ENCODE peak calls at places on chromosomes 5 and 9, in four cellular contexts. E is breast epithelium, A is upper lobe of right lung, S is thoracic aorta. X is an unnamed sample.

GRCh38 chr9:109709881-109710280 is 70.1 kb upstream of the PALM2AKAP2 start:
- DNase-seq in E (no peak), A (no peak), S (no peak), X (no peak)

GRCh38 chr9:130766031-130766903 is 68.8 kb upstream of the ABL1 start:
- DNase-seq in E (peak; percentile 78), A (no peak), S (no peak), X (no peak)

GRCh38 chr5:95284512-95285405 is at the start of gene MCTP1:
- DNase-seq in E (no peak), A (peak; percentile 70), S (no peak), X (no peak)

GRCh38 chr9:23695572-23695971 is 130.5 kb downstream of the ELAVL2 start:
- DNase-seq in E (no peak), A (no peak), S (no peak), X (no peak)

GRCh38 chr9:96514825-96515218 is 64.9 kb downstream of the HABP4 start:
- DNase-seq in E (no peak), A (no peak), S (no peak), X (no peak)

GRCh38 chr5:72842816-72843215 is 26.4 kb downstream of the TNPO1 start:
- DNase-seq in E (no peak), A (no peak), S (no peak), X (peak; percentile 36)

GRCh38 chr9:34428325-34428958 is 29.9 kb downstream of the FAM219A start:
- DNase-seq in E (no peak), A (no peak), S (no peak), X (no peak)

GRCh38 chr9:71691036-71691435 is 77.3 kb downstream of the CEMIP2 start:
- DNase-seq in E (no peak), A (no peak), S (no peak), X (no peak)

GRCh38 chr9:94865599-94866456 is 139.3 kb downstream of the AOPEP start:
- DNase-seq in E (no peak), A (no peak), S (no peak), X (peak; percentile 76)

GRCh38 chr9:93549636-93550035 is 26.7 kb upstream of the PHF2 start:
- DNase-seq in E (no peak), A (no peak), S (no peak), X (no peak)

GRCh38 chr5:30574761-30575160 is 618.7 kb upstream of the CDH6 start:
- DNase-seq in E (no peak), A (no peak), S (no peak), X (no peak)

GRCh38 chr5:21831145-21831787 is 1021.9 kb downstream of the CDH12 start:
- DNase-seq in E (no peak), A (no peak), S (no peak), X (no peak)

GRCh38 chr5:142837274-142837673 is 67.1 kb downstream of the ARHGAP26 start:
- DNase-seq in E (no peak), A (no peak), S (no peak), X (no peak)

GRCh38 chr5:146101646-146102045 is 3.7 kb downstream of the PLAC8L1 start:
- DNase-seq in E (no peak), A (no peak), S (no peak), X (no peak)

GRCh38 chr9:4489919-4490704 is at the start of gene SLC1A1:
- DNase-seq in E (peak; percentile 45), A (peak; percentile 87), S (peak; percentile 41), X (peak; percentile 49)

GRCh38 chr9:75142208-75142607 is 53.9 kb downstream of the OSTF1 start:
- DNase-seq in E (no peak), A (no peak), S (no peak), X (no peak)

GRCh38 chr5:57113486-57113885 is 60.4 kb upstream of the GPBP1 start:
- DNase-seq in E (no peak), A (no peak), S (no peak), X (no peak)

GRCh38 chr9:98968596-98969337 is 25.1 kb downstream of the COL15A1 start:
- DNase-seq in E (no peak), A (no peak), S (no peak), X (no peak)

GRCh38 chr5:34648522-34649158 is 7.5 kb upstream of the RAI14 start:
- DNase-seq in E (no peak), A (no peak), S (no peak), X (no peak)

GRCh38 chr5:14922456-14922855 is 50.9 kb upstream of the ANKH start:
- DNase-seq in E (no peak), A (no peak), S (no peak), X (no peak)

GRCh38 chr9:22446950-22447606 is 454 bp downstream of the DMRTA1 start:
- DNase-seq in E (no peak), A (peak; percentile 88), S (no peak), X (peak; percentile 44)

GRCh38 chr5:36158144-36158543 is 6.2 kb downstream of the SKP2 start:
- DNase-seq in E (no peak), A (no peak), S (no peak), X (no peak)

GRCh38 chr9:35914307-35914807 is 5.1 kb downstream of the SPAAR start:
- DNase-seq in E (peak; percentile 88), A (peak; percentile 72), S (no peak), X (peak; percentile 18)

GRCh38 chr9:17011870-17012269 is 123.0 kb upstream of the CNTLN start:
- DNase-seq in E (no peak), A (no peak), S (no peak), X (no peak)

GRCh38 chr5:110478899-110479298 is 247.6 kb downstream of the TMEM232 start:
- DNase-seq in E (no peak), A (no peak), S (no peak), X (no peak)

GRCh38 chr5:175521313-175521833 is 43.0 kb downstream of the SFXN1 start:
- DNase-seq in E (no peak), A (no peak), S (no peak), X (no peak)

GRCh38 chr5:79436224-79436623 is 77.7 kb downstream of the HOMER1 start:
- DNase-seq in E (no peak), A (no peak), S (no peak), X (no peak)

GRCh38 chr5:77326986-77327734 is 116.7 kb downstream of the PDE8B start:
- DNase-seq in E (no peak), A (no peak), S (no peak), X (no peak)

GRCh38 chr9:121272401-121272948 is 4.5 kb downstream of the GSN start:
- DNase-seq in E (no peak), A (no peak), S (no peak), X (no peak)

GRCh38 chr5:117682416-117682815 is 1107.8 kb upstream of the SEMA6A start:
- DNase-seq in E (no peak), A (no peak), S (no peak), X (no peak)

GRCh38 chr9:80146466-80146865 is 574.7 kb downstream of the TLE4 start:
- DNase-seq in E (no peak), A (no peak), S (no peak), X (peak; percentile 2)

GRCh38 chr5:135016926-135017325 is 17.1 kb downstream of the PITX1 start:
- DNase-seq in E (no peak), A (peak; percentile 51), S (no peak), X (no peak)

GRCh38 chr5:96509721-96510383 is 76.8 kb upstream of the PCSK1 start:
- DNase-seq in E (no peak), A (no peak), S (no peak), X (peak; percentile 4)

GRCh38 chr9:72579190-72579589 is 57.8 kb downstream of the TMC1 start:
- DNase-seq in E (peak; percentile 77), A (no peak), S (no peak), X (no peak)

GRCh38 chr9:73543727-73544126 is 392.1 kb downstream of the ANXA1 start:
- DNase-seq in E (no peak), A (no peak), S (no peak), X (no peak)

GRCh38 chr9:121773954-121774714 is 122.7 kb downstream of the DAB2IP start:
- DNase-seq in E (no peak), A (peak; percentile 57), S (no peak), X (no peak)

GRCh38 chr5:136094913-136095641 is 37.6 kb upstream of the SMAD5 start:
- DNase-seq in E (no peak), A (no peak), S (no peak), X (no peak)

GRCh38 chr9:122216138-122216797 is 12.5 kb downstream of the LHX6 start:
- DNase-seq in E (no peak), A (no peak), S (no peak), X (no peak)

GRCh38 chr9:34380511-34381315 is 4.0 kb upstream of the MYORG start:
- DNase-seq in E (no peak), A (peak; percentile 90), S (no peak), X (peak; percentile 52)

DNA sequence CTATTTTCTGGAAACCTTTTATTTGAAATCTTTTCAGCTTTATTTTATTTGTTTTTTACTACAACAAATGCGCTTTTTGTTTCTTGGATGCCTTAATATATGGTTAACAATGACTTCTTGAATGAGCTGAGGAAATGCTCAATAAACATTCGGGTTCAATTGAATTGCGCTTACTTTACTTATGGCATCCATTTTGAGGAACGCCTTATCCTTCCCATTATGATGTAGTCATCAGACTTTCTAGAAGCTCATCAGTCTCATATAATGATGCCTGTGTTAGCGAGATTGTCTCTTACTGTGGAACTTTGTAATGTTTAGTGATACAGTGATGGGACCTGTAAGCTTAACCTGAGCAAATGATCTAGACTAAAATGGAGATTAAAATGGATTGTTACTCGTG is 916 bp downstream of the SHLD3 start:
- DNase-seq in E (no peak), A (no peak), S (no peak), X (no peak)
- H3K4me3 ChIP-seq in E (peak overlapping the region; percentile 82), A (peak overlapping the region; percentile 96), S (peak overlapping the region; percentile 92), X (peak overlapping the region; percentile 55)

GRCh38 chr5:180810210-180811011 is 7.8 kb upstream of the MGAT1 start:
- DNase-seq in E (peak; percentile 94), A (peak; percentile 98), S (peak; percentile 77), X (peak; percentile 97)
- H3K4me1 ChIP-seq in E (peaks cover 17% of the 10 kb centered on the region), A (peaks cover 52% of the 10 kb centered on the region), S (peaks cover 40% of the 10 kb centered on the region), X (peaks cover 19% of the 10 kb centered on the region)

GRCh38 chr5:90981821-90982220 is 401.3 kb downstream of the ARRDC3 start:
- DNase-seq in E (no peak), A (no peak), S (no peak), X (no peak)

GRCh38 chr5:90983748-90984147 is 399.4 kb downstream of the ARRDC3 start:
- DNase-seq in E (no peak), A (no peak), S (no peak), X (no peak)

GRCh38 chr5:90982576-90982975 is 400.5 kb downstream of the ARRDC3 start:
- DNase-seq in E (no peak), A (no peak), S (no peak), X (no peak)

GRCh38 chr5:90981177-90981576 is 401.9 kb downstream of the ARRDC3 start:
- DNase-seq in E (no peak), A (no peak), S (no peak), X (no peak)

GRCh38 chr5:90983148-90983547 is 400.0 kb downstream of the ARRDC3 start:
- DNase-seq in E (no peak), A (no peak), S (no peak), X (no peak)
- H3K4me3 ChIP-seq in E (no peak overlapping the region), A (no peak overlapping the region), S (no peak overlapping the region), X (no peak overlapping the region)

GRCh38 chr9:136587944-136588662 is 42.3 kb upstream of the NOTCH1 start:
- DNase-seq in E (no peak), A (no peak), S (no peak), X (no peak)
- H3K4me1 ChIP-seq in E (peaks cover 2% of the 10 kb centered on the region), A (peaks cover 41% of the 10 kb centered on the region), S (peaks cover 2% of the 10 kb centered on the region), X (peaks cover 9% of the 10 kb centered on the region)

X was measured in SJSA1.